ENCODE peak calls at places on chromosomes 1 and 21, in five cellular contexts. A, U, J, N and S are unnamed samples.

GRCh38 chr1:225919906-225920305 is 4.1 kb downstream of the PYCR2 start:
- DNase-seq in U (peak; percentile 81), A (no peak), J (no peak), N (peak; percentile 86), S (no peak)

GRCh38 chr1:108016451-108016920 is 51.5 kb upstream of the VAV3 start:
- DNase-seq in N (no peak), A (no peak), J (no peak), U (no peak), S (no peak)

GRCh38 chr1:43205671-43206070 is 33.5 kb downstream of the CFAP57 start:
- DNase-seq in U (no peak), J (no peak), A (no peak), N (no peak), S (no peak)

GRCh38 chr1:99663501-99663900 is 17.6 kb downstream of the PALMD start:
- DNase-seq in N (no peak), A (no peak), U (no peak), J (no peak), S (no peak)

GRCh38 chr1:94559921-94560320 is 18.4 kb upstream of the F3 start:
- DNase-seq in A (no peak), N (no peak), J (no peak), U (no peak), S (no peak)

GRCh38 chr1:85465791-85466134 is 804 bp upstream of the DDAH1 start:
- DNase-seq in U (no peak), A (no peak), N (no peak), J (no peak), S (no peak)

GRCh38 chr1:96362623-96363022 is 359.0 kb upstream of the PTBP2 start:
- DNase-seq in A (no peak), J (no peak), U (no peak), N (no peak), S (no peak)

GRCh38 chr1:2413495-2414296 is 1.3 kb upstream of the PEX10 start:
- DNase-seq in N (no peak), U (no peak), J (no peak), A (no peak), S (no peak)

GRCh38 chr1:231934797-231935196 is 308.2 kb downstream of the DISC1 start:
- DNase-seq in A (no peak), U (peak; percentile 35), J (no peak), N (no peak), S (no peak)

GRCh38 chr1:17098440-17099317 is 20.6 kb downstream of the PADI2 start:
- DNase-seq in J (no peak), U (peak; percentile 13), A (no peak), N (peak; percentile 43), S (peak; percentile 60)

GRCh38 chr1:197918815-197919522 is 1.8 kb downstream of the LHX9 start:
- DNase-seq in U (no peak), A (no peak), J (no peak), N (no peak), S (no peak)

GRCh38 chr1:52674497-52675384 is 23.4 kb downstream of the COA7 start:
- DNase-seq in U (no peak), J (no peak), N (no peak), A (no peak), S (no peak)

GRCh38 chr1:234986750-234987414 is 141.8 kb downstream of the TOMM20 start:
- DNase-seq in J (no peak), U (no peak), N (no peak), A (no peak), S (no peak)

GRCh38 chr1:29806646-29807319 is 570.5 kb downstream of the PTPRU start:
- DNase-seq in A (no peak), U (no peak), J (no peak), N (no peak), S (no peak)

GRCh38 chr1:167584581-167584980 is 31.0 kb upstream of the CREG1 start:
- DNase-seq in U (no peak), N (no peak), A (no peak), J (no peak), S (no peak)

GRCh38 chr1:59163268-59164092 is 133.4 kb upstream of the FGGY start:
- DNase-seq in N (no peak), A (no peak), U (no peak), J (no peak), S (no peak)

GRCh38 chr1:31302749-31303441 is 6.1 kb downstream of the ZCCHC17 start:
- DNase-seq in N (no peak), U (no peak), J (no peak), A (no peak), S (no peak)

GRCh38 chr21:31351973-31352372 is 7.9 kb upstream of the TIAM1 start:
- DNase-seq in J (no peak), N (no peak), A (no peak), U (no peak), S (no peak)

GRCh38 chr1:1014896-1015681 is 1.8 kb downstream of the ISG15 start:
- DNase-seq in J (no peak), A (no peak), N (no peak), U (no peak), S (no peak)

GRCh38 chr1:41827991-41828570 is 90.6 kb downstream of the HIVEP3 start:
- DNase-seq in U (no peak), N (no peak), J (no peak), A (no peak), S (no peak)

GRCh38 chr1:17232759-17233661 is 15.9 kb upstream of the PADI3 start:
- DNase-seq in J (no peak), N (no peak), A (no peak), U (no peak), S (no peak)

GRCh38 chr1:84433253-84434080 is 35.2 kb downstream of the DNASE2B start:
- DNase-seq in A (peak; percentile 49), J (no peak), N (peak; percentile 23), U (peak; percentile 42), S (no peak)

GRCh38 chr1:177959793-177960515 is 9.9 kb downstream of the SEC16B start:
- DNase-seq in J (no peak), N (no peak), U (no peak), A (no peak), S (no peak)

GRCh38 chr1:44786138-44786840 is 1.7 kb downstream of the BEST4 start:
- DNase-seq in A (peak; percentile 80), J (peak; percentile 60), U (peak; percentile 70), N (no peak), S (no peak)

GRCh38 chr1:48681476-48682305 is 95.0 kb downstream of the BEND5 start:
- DNase-seq in J (no peak), N (no peak), A (no peak), U (no peak), S (no peak)

GRCh38 chr21:34743831-34744230 is 75.0 kb downstream of the CLIC6 start:
- DNase-seq in U (peak; percentile 38), N (no peak), J (no peak), A (no peak), S (no peak)

GRCh38 chr21:39650306-39650705 is 37.6 kb downstream of the B3GALT5 start:
- DNase-seq in J (no peak), U (no peak), N (no peak), A (no peak), S (no peak)

GRCh38 chr1:16120940-16121410 is 34.9 kb downstream of the EPHA2 start:
- DNase-seq in A (no peak), N (no peak), J (no peak), U (no peak), S (no peak)